ENCODE peak calls at places on chromosomes 2 and 18, in eight cellular contexts. I is psoas muscle, Y is A549, H is lower lobe of right lung, S is left ventricle myocardium inferior, G is tibial nerve, B is astrocyte, O is hepatocyte. C is an unnamed sample.

GRCh38 chr2:200469708-200470600 is 39.9 kb downstream of the KCTD18 start:
- DNase-seq in I (peak), B (peak), Y (no peak), O (no peak), G (no peak), H (no peak), S (peak), C (no peak)

GRCh38 chr2:131402320-131403049 is 38.5 kb upstream of the RAB6D start:
- DNase-seq in Y (no peak), B (no peak), G (no peak), O (no peak), I (no peak), H (no peak), S (no peak), C (no peak)

GRCh38 chr2:217707116-217707742 is 295.6 kb downstream of the TNS1 start:
- DNase-seq in Y (no peak), B (peak), O (no peak), G (no peak), S (no peak), I (peak), H (no peak), C (no peak)

GRCh38 chr2:62305421-62306176 is 109.7 kb downstream of the B3GNT2 start:
- DNase-seq in H (no peak), I (no peak), Y (no peak), B (no peak), G (no peak), S (no peak), O (peak), C (no peak)

GRCh38 chr2:47664817-47665216 is 118.1 kb upstream of the MSH6 start:
- DNase-seq in H (no peak), Y (peak), G (no peak), I (no peak), B (no peak), S (no peak), O (no peak), C (no peak)

GRCh38 chr18:21406111-21406510 is 164.1 kb downstream of the GREB1L start:
- DNase-seq in H (no peak), B (peak), G (no peak), O (no peak), Y (no peak), I (no peak), S (no peak), C (no peak)

GRCh38 chr2:162233197-162233596 is 10.0 kb downstream of the FAP start:
- DNase-seq in O (no peak), G (peak), I (peak), H (no peak), S (no peak), Y (no peak), B (peak), C (no peak)

GRCh38 chr18:27378396-27379094 is 193.4 kb upstream of the CHST9 start:
- DNase-seq in I (no peak), O (peak), G (no peak), H (no peak), S (no peak), Y (no peak), B (peak), C (no peak)

GRCh38 chr2:221235941-221236340 is 336.2 kb downstream of the EPHA4 start:
- DNase-seq in Y (no peak), I (no peak), B (no peak), G (no peak), O (no peak), H (no peak), S (no peak), C (no peak)

GRCh38 chr2:208142925-208143799 is 2.8 kb downstream of the CRYGB start:
- DNase-seq in O (no peak), H (no peak), G (no peak), B (no peak), S (no peak), I (no peak), Y (no peak), C (no peak)

DNA sequence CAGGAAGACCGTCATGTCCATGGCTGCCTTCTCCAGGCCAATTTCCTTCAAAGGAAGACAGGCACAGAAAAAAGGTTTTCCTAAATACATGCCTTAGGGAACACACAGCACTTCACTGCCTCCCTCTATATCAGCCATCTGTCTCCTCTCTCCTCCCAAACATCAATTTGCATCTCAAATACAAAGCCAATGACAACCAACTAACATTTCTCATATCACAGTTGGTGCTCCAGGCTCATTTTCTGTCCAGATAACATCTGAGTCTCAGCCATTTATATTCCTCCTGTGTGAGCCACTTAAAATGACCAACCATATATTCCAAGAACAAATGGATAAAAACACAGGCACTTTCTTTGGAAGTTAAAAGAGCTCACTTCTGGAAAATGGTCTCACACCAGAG is 62.5 kb upstream of the ACAA2 start:
- DNase-seq in H (no peak), Y (no peak), G (no peak), I (no peak), S (no peak), O (no peak), B (no peak), C (no peak)
- H3K27ac ChIP-seq in H (no peak), Y (no peak), G (no peak), I (no peak), S (no peak), O (no peak), B (no peak), C (no peak)

DNA sequence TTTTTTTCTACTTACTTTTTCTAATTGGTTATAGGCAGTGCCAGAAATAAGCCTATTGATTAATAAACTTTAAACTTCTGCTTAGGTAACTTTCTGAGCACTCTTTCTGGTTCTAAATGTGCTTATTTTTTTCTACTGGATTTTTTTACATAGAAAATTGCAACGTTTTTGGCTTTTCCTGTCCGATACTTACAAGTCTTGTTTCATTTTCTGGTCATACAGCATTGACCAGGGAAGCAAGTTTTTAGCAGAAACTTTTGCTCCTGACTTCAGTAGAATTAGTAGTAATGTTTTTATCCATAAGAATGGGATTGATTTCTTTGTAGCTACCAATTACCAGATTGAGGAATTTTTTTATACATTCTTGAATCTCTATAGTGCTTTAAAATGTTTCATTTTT is 36.9 kb downstream of the NCKAP5 start:
- DNase-seq in S (no peak), I (no peak), Y (no peak), B (no peak), H (no peak), G (no peak), O (no peak), C (no peak)
- H3K4me3 ChIP-seq in S (no peak), I (no peak), Y (no peak), B (no peak), H (no peak), G (no peak), O (no peak), C (no peak)

DNA sequence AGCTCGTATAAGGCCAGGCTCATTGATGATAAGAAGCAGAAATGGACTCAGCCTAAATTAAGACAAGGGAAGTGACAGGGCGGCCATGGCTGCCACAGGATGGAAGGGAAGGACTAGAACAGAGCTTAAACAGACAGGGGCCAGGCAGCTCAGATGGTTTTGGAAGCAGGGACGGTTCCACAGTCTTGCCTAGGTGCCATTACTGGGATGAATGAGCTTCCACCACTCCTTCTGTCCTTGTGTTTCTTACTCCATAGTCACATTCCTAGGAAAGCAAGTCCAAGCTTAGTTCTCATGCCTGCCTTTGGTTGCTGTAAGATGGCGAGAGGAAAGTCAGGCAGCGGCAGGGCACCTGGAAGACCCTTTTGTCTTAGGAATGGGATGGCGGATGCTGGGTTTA is 11.9 kb downstream of the GNLY start:
- DNase-seq in B (no peak), S (no peak), O (no peak), Y (no peak), G (no peak), H (no peak), I (no peak), C (no peak)
- H3K27ac ChIP-seq in B (no peak), S (peak), O (peak), Y (peak), G (peak), H (peak), I (peak), C (peak)

GRCh38 chr18:12862467-12862866 is 21.6 kb downstream of the PTPN2 start:
- DNase-seq in I (no peak), S (no peak), H (no peak), O (peak), G (no peak), Y (no peak), B (peak), C (no peak)
- H3K4me3 ChIP-seq in I (no peak), S (no peak), H (no peak), O (no peak), G (no peak), Y (no peak), B (no peak), C (no peak)

GRCh38 chr2:70127920-70128444 is 40.7 kb downstream of the PCBP1 start:
- DNase-seq in Y (no peak), S (no peak), B (no peak), I (no peak), G (no peak), H (no peak), O (no peak), C (no peak)

GRCh38 chr2:70132244-70133126 is 45.2 kb downstream of the PCBP1 start:
- DNase-seq in H (peak), O (peak), S (peak), Y (peak), I (peak), G (peak), B (peak), C (no peak)

GRCh38 chr2:70133127-70133452 is 45.8 kb downstream of the PCBP1 start:
- DNase-seq in B (no peak), G (no peak), Y (no peak), O (no peak), S (no peak), H (no peak), I (no peak), C (no peak)

GRCh38 chr2:70133521-70134348 is 46.5 kb downstream of the PCBP1 start:
- DNase-seq in B (peak), H (peak), I (no peak), O (no peak), Y (no peak), S (no peak), G (no peak), C (no peak)
- H3K27ac ChIP-seq in B (peak), H (peak), I (peak), O (peak), Y (peak), S (peak), G (peak), C (peak)

GRCh38 chr2:129876576-129876975 is 102.9 kb upstream of the RAB6C start:
- DNase-seq in Y (no peak), S (no peak), G (no peak), B (no peak), H (no peak), I (no peak), O (no peak), C (peak)
- H3K4me3 ChIP-seq in Y (peak), S (peak), G (peak), B (peak), H (peak), I (peak), O (peak), C (peak)

GRCh38 chr2:46116616-46117015 is 180.6 kb upstream of the EPAS1 start:
- DNase-seq in H (no peak), S (no peak), G (no peak), O (no peak), B (peak), I (no peak), Y (no peak), C (no peak)

GRCh38 chr2:46117379-46117778 is 179.8 kb upstream of the EPAS1 start:
- DNase-seq in I (no peak), H (no peak), Y (peak), O (no peak), S (no peak), G (no peak), B (peak), C (no peak)

GRCh38 chr2:46117994-46118393 is 179.2 kb upstream of the EPAS1 start:
- DNase-seq in G (no peak), B (no peak), O (no peak), H (no peak), S (no peak), Y (no peak), I (no peak), C (no peak)

GRCh38 chr2:46119453-46119852 is 177.8 kb upstream of the EPAS1 start:
- DNase-seq in B (peak), G (no peak), Y (no peak), O (no peak), H (no peak), I (no peak), S (no peak), C (no peak)

GRCh38 chr2:46118656-46119338 is 178.4 kb upstream of the EPAS1 start:
- DNase-seq in G (no peak), B (peak), H (no peak), S (no peak), I (no peak), O (no peak), Y (no peak), C (no peak)
- H3K27ac ChIP-seq in G (peak), B (no peak), H (peak), S (peak), I (peak), O (peak), Y (peak), C (peak)

GRCh38 chr2:30957591-30957990 is 150.3 kb upstream of the CAPN13 start:
- DNase-seq in H (no peak), G (no peak), B (no peak), I (no peak), S (no peak), O (no peak), Y (no peak), C (no peak)
- H3K4me3 ChIP-seq in H (no peak), G (no peak), B (no peak), I (no peak), S (no peak), O (no peak), Y (no peak), C (no peak)

GRCh38 chr2:241350878-241351639 is 5.0 kb upstream of the FARP2 start:
- DNase-seq in I (no peak), H (no peak), Y (peak), B (no peak), S (no peak), G (no peak), O (peak), C (no peak)
- H3K27ac ChIP-seq in I (no peak), H (no peak), Y (peak), B (no peak), S (no peak), G (no peak), O (peak), C (no peak)

DNA sequence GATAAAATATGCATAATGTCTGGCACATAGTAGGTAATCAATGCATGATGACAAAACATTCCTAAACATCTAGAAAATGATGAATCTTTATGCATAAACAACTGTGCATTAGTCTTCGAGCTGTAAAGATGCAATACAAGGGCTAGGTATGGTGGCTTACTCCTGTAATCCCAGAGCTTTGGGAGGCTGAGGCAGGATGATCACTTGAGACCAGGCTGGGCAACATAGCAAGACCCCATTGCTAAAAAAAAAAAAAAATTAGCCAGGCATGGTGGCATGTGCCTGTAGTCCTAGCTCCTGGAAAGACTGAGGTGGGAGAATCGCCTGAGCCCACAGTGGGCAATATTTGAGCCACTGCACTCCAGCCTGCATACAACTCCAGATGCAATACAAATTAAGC is 5.3 kb downstream of the TET3 start:
- DNase-seq in I (no peak), H (no peak), O (no peak), B (no peak), Y (no peak), G (no peak), S (no peak), C (no peak)
- H3K4me3 ChIP-seq in I (no peak), H (no peak), O (no peak), B (no peak), Y (no peak), G (no peak), S (no peak), C (no peak)

C was measured in upper lobe of right lung.